ENCODE peak calls at places on chromosomes 4 and X, in eight cellular contexts. E is testis, F is uterus, K is IMR-90, S is esophagus squamous epithelium, P is HCT116, U is body of pancreas, Q is suprapubic skin. R is an unnamed sample.

GRCh38 chr4:161097821-161098220 is 1066.0 kb downstream of the FSTL5 start:
- DNase-seq in P (no peak), E (no peak), F (no peak), S (no peak), U (no peak), K (no peak), Q (no peak), R (no peak)

GRCh38 chr4:6916587-6917444 is 7.2 kb downstream of the TBC1D14 start:
- DNase-seq in K (no peak), Q (peak; percentile 70), S (no peak), F (peak; percentile 57), E (peak; percentile 39), P (peak; percentile 34), U (peak; percentile 56), R (no peak)

GRCh38 chr4:154348657-154349056 is 142.9 kb downstream of the DCHS2 start:
- DNase-seq in Q (no peak), U (no peak), F (no peak), S (no peak), P (no peak), K (no peak), E (no peak), R (no peak)

GRCh38 chrX:27381419-27381818 is 81.7 kb downstream of the PPP4R3C start:
- DNase-seq in U (no peak), E (no peak), K (no peak), F (no peak), S (no peak), P (no peak), Q (no peak), R (no peak)

GRCh38 chr4:180009316-180009715 is 2233.9 kb upstream of the TENM3 start:
- DNase-seq in U (no peak), F (no peak), Q (no peak), E (no peak), K (peak; percentile 28), S (no peak), P (no peak), R (no peak)

GRCh38 chr4:48904101-48904500 is 2.5 kb downstream of the OCIAD2 start:
- DNase-seq in P (no peak), Q (no peak), U (no peak), S (no peak), E (no peak), F (no peak), K (no peak), R (no peak)

GRCh38 chr4:155789391-155789790 is 30.6 kb downstream of the GUCY1B1 start:
- DNase-seq in S (no peak), F (no peak), E (no peak), U (no peak), P (no peak), Q (no peak), K (no peak), R (no peak)

GRCh38 chr4:189090174-189090814 is 850.4 kb upstream of the FRG1 start:
- DNase-seq in P (peak; percentile 19), E (no peak), U (no peak), K (peak; percentile 45), S (no peak), Q (no peak), F (no peak), R (peak; percentile 29)

GRCh38 chr4:165516281-165516833 is 137.5 kb downstream of the CPE start:
- DNase-seq in K (no peak), E (no peak), P (no peak), U (no peak), Q (no peak), F (no peak), S (no peak), R (no peak)

GRCh38 chr4:2624782-2625548 is 88.5 kb downstream of the FAM193A start:
- DNase-seq in P (no peak), K (no peak), S (no peak), Q (peak; percentile 50), U (no peak), E (peak; percentile 73), F (no peak), R (no peak)

GRCh38 chr4:5919044-5919443 is 26.2 kb upstream of the CRMP1 start:
- DNase-seq in E (no peak), U (no peak), F (no peak), K (no peak), P (no peak), Q (no peak), S (no peak), R (no peak)

GRCh38 chr4:69649629-69650028 is 3.4 kb downstream of the UGT2A1 start:
- DNase-seq in P (no peak), Q (no peak), F (no peak), S (no peak), U (no peak), K (no peak), E (no peak), R (no peak)

GRCh38 chr4:6688879-6689505 is 4.7 kb upstream of the S100P start:
- DNase-seq in Q (no peak), F (no peak), U (peak; percentile 49), S (no peak), K (peak; percentile 94), P (peak; percentile 75), E (no peak), R (no peak)

GRCh38 chr4:28921886-28922285 is 1798.3 kb upstream of the PCDH7 start:
- DNase-seq in Q (no peak), S (no peak), U (no peak), F (no peak), E (no peak), P (no peak), K (no peak), R (no peak)

GRCh38 chr4:13856387-13856786 is 228.9 kb upstream of the BOD1L1 start:
- DNase-seq in K (no peak), E (no peak), S (no peak), P (no peak), Q (no peak), U (no peak), F (no peak), R (no peak)

GRCh38 chrX:10966057-10966456 is 145.1 kb upstream of the HCCS start:
- DNase-seq in S (no peak), K (no peak), U (no peak), F (no peak), E (no peak), Q (no peak), P (no peak), R (no peak)

GRCh38 chr4:158172196-158172557 is 648 bp downstream of the GASK1B start:
- DNase-seq in E (no peak), P (no peak), F (no peak), Q (no peak), K (peak; percentile 63), U (no peak), S (no peak), R (no peak)

GRCh38 chr4:73311428-73311827 is 52.8 kb upstream of the ANKRD17 start:
- DNase-seq in F (no peak), S (no peak), U (no peak), E (no peak), P (peak; percentile 8), K (peak; percentile 77), Q (no peak), R (no peak)

GRCh38 chr4:24794111-24794860 is 1.1 kb upstream of the SOD3 start:
- DNase-seq in F (peak; percentile 47), S (no peak), U (peak; percentile 33), E (peak; percentile 30), K (peak; percentile 72), Q (peak; percentile 74), P (no peak), R (no peak)

GRCh38 chr4:117700111-117700892 is 334.0 kb upstream of the NDST3 start:
- DNase-seq in E (no peak), F (no peak), U (no peak), Q (no peak), P (peak; percentile 12), S (no peak), K (peak; percentile 0), R (no peak)

DNA sequence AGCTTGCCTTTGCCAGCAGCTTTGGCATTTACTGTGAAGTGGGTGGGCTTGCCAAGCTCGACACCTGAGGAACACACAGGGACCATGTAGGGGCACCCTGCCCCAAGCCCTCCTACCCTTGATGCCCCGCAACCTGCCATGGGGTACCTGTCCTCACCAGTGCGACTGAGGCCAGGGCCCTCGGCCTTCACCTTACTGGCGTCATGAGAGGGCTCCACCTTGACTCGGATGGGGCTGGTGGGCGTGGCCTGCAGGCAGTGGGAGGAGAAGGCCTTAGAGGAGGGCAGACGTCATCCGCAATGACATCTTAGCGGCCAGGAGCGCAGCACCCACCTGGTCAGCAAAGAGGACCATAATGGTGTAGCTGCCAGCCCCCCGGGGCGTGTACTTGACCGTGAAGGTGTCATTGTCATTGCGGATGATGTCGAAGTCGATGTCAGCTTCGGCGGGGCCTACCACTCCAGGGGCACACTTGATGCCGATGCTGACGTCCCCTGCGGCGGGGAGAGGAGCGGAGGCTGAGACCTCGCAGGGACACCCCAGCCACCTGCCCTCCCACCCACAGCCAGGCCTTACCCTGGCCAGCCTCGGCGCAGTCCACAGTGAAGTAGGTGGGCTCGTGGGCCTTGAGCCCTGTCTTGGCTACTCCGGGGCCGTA is 12.2 kb downstream of the FLNA start:
- DNase-seq in U (no peak), Q (no peak), K (no peak), F (no peak), E (no peak), P (no peak), S (no peak), R (no peak)
- H3K36me3 ChIP-seq in U (no peaks in the 10 kb centered on the region), Q (peaks cover 87% of the 10 kb centered on the region), K (peaks cover 91% of the 10 kb centered on the region), F (no peaks in the 10 kb centered on the region), E (no peaks in the 10 kb centered on the region), P (peaks cover 39% of the 10 kb centered on the region), S (peaks cover 46% of the 10 kb centered on the region), R (peaks cover 62% of the 10 kb centered on the region)

GRCh38 chrX:102154900-102155805 is 624 bp downstream of the BEX5 start:
- DNase-seq in P (no peak), Q (no peak), U (peak; percentile 9), F (peak; percentile 15), S (no peak), E (peak; percentile 16), K (no peak), R (peak; percentile 25)

GRCh38 chrX:102154218-102154860 is 1.4 kb downstream of the BEX5 start:
- DNase-seq in Q (no peak), E (peak; percentile 27), U (no peak), F (no peak), K (no peak), S (no peak), P (no peak), R (peak; percentile 32)

GRCh38 chrX:102155806-102156179 is at the start of gene BEX5:
- DNase-seq in Q (peak; percentile 65), K (no peak), F (peak; percentile 65), E (peak; percentile 82), P (no peak), U (peak; percentile 88), S (no peak), R (peak; percentile 74)
- TF ChIP-seq POLR2A in Q (no peak), K (no peak), F (peak; percentile 69), E (no peak), P (no peak), U (peak; percentile 92), S (no peak), R (no peak)

DNA sequence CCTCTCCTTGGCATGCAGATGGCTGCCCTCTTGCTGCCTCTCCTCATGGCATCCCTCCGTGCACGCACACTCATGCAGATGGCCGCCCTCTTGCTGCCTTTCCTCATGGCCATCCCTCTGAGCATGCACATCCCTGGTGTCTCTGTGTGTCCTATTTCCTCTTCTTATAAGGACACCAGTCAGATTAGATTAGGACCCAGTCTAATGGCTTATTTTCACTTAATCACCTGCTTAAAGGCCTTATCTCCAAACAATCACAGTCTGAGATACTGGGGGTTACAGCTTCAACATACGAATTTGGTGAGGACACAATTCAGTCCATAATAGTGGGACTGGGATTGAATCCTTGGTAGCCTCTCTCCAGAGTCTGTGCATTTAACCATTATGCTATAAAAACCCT is 26.0 kb upstream of the TMEM150C start:
- DNase-seq in S (no peak), K (no peak), P (no peak), Q (no peak), F (no peak), U (no peak), E (no peak), R (no peak)
- H3K27ac ChIP-seq in S (no peak overlapping the region), K (no peak overlapping the region), P (no peak overlapping the region), Q (no peak overlapping the region), F (no peak overlapping the region), U (no peak overlapping the region), E (no peak overlapping the region), R (no peak overlapping the region)

GRCh38 chr4:710916-711315 is 5.3 kb downstream of the PCGF3 start:
- DNase-seq in F (no peak), U (no peak), K (no peak), P (no peak), E (no peak), Q (no peak), S (no peak), R (no peak)
- H3K36me3 ChIP-seq in F (no peaks in the 10 kb centered on the region), U (no peaks in the 10 kb centered on the region), K (peaks cover 15% of the 10 kb centered on the region), P (no peaks in the 10 kb centered on the region), E (no peaks in the 10 kb centered on the region), Q (no peaks in the 10 kb centered on the region), S (no peaks in the 10 kb centered on the region), R (no peaks in the 10 kb centered on the region)

R was measured in thyroid gland.